ENCODE peak calls at places on chromosomes 11 and 22, in five cellular contexts. N is CD8-positive, alpha-beta memory T cell; E is KBM-7; A is activated T-cell treated with anti-CD3 and anti-CD28 coated beads, Interleukin-2, amount 50 U/mL, for 72 hours; I is NCI-H510A treated with DMSO at 0.1 percent for 48 hours. O is an unnamed sample.

GRCh38 chr11:57338152-57338551 is at the start of gene P2RX3:
- DNase-seq in N (peak; percentile 44), E (no peak), A (no peak), I (no peak), O (peak; percentile 54)

GRCh38 chr22:21098099-21098671 is 52.4 kb downstream of the LRRC74B start:
- DNase-seq in N (no peak), E (peak; percentile 7), A (no peak), I (no peak), O (no peak)

GRCh38 chr11:102476069-102476468 is 23.5 kb upstream of the TMEM123 start:
- DNase-seq in N (no peak), E (no peak), A (no peak), I (no peak), O (no peak)

GRCh38 chr11:86814775-86815174 is 14.4 kb downstream of the PRSS23 start:
- DNase-seq in N (no peak), E (no peak), A (no peak), I (peak; percentile 28), O (no peak)

GRCh38 chr22:17773606-17774205 is 563 bp downstream of the BID start:
- DNase-seq in N (peak; percentile 77), E (peak; percentile 45), A (peak; percentile 80), I (peak; percentile 28), O (no peak)

GRCh38 chr11:102603091-102603490 is 22.0 kb downstream of the MMP20 start:
- DNase-seq in N (no peak), E (no peak), A (no peak), I (no peak), O (no peak)

GRCh38 chr11:75532200-75532972 is 6.6 kb upstream of the GDPD5 start:
- DNase-seq in N (peak; percentile 86), E (peak; percentile 79), A (peak; percentile 78), I (peak; percentile 74), O (peak; percentile 62)

GRCh38 chr22:31829505-31829904 is 75.7 kb downstream of the DEPDC5 start:
- DNase-seq in N (no peak), E (peak; percentile 12), A (peak; percentile 79), I (peak; percentile 7), O (no peak)

GRCh38 chr22:27594020-27594419 is 207.5 kb downstream of the MN1 start:
- DNase-seq in N (no peak), E (no peak), A (no peak), I (no peak), O (no peak)

GRCh38 chr11:2461253-2462091 is 16.7 kb downstream of the KCNQ1 start:
- DNase-seq in N (no peak), E (no peak), A (no peak), I (no peak), O (peak; percentile 56)

GRCh38 chr22:31932863-31933262 is 11.5 kb upstream of the YWHAH start:
- DNase-seq in N (no peak), E (no peak), A (no peak), I (no peak), O (no peak)

GRCh38 chr11:79922641-79923040 is 481.8 kb upstream of the TENM4 start:
- DNase-seq in N (no peak), E (no peak), A (no peak), I (no peak), O (no peak)

GRCh38 chr22:38353142-38353629 is 36.0 kb upstream of the CSNK1E start:
- DNase-seq in N (peak; percentile 69), E (peak; percentile 76), A (peak; percentile 59), I (peak; percentile 8), O (peak; percentile 80)

GRCh38 chr22:20234760-20235452 is 33.2 kb downstream of the RTN4R start:
- DNase-seq in N (no peak), E (no peak), A (no peak), I (no peak), O (no peak)

GRCh38 chr11:65130631-65131416 is 3.5 kb downstream of the SYVN1 start:
- DNase-seq in N (peak; percentile 38), E (no peak), A (no peak), I (no peak), O (no peak)

GRCh38 chr11:2954263-2954662 is 25.0 kb upstream of the PHLDA2 start:
- DNase-seq in N (no peak), E (no peak), A (no peak), I (no peak), O (no peak)

GRCh38 chr22:50207383-50208031 is 6.7 kb downstream of the SELENOO start:
- DNase-seq in N (no peak), E (no peak), A (no peak), I (no peak), O (no peak)

GRCh38 chr11:67384851-67385366 is 6.9 kb upstream of the RAD9A start:
- DNase-seq in N (no peak), E (no peak), A (no peak), I (no peak), O (no peak)